ENCODE peak calls at places on chromosomes 12 and 14, in six cellular contexts. P is fibroblast of mammary gland; S is NCI-H146; H is glutamatergic neuron; V is NCI-H69; W is CD8-positive, alpha-beta memory T cell. O is an unnamed sample.

GRCh38 chr12:109134186-109134917 is 18.0 kb downstream of the ACACB start:
- DNase-seq in P (peak), S (no peak), H (peak), V (peak), W (no peak), O (no peak)

GRCh38 chr14:65261425-65261920 is 151.1 kb upstream of the FUT8 start:
- DNase-seq in P (peak), S (no peak), H (no peak), V (no peak), W (no peak), O (no peak)

GRCh38 chr12:55829967-55830600 is 697 bp upstream of the DNAJC14 start:
- DNase-seq in P (no peak), S (peak), H (peak), V (peak), W (peak), O (peak)

GRCh38 chr12:92466391-92467305 is 236.1 kb upstream of the PLEKHG7 start:
- DNase-seq in P (no peak), S (peak), H (no peak), V (peak), W (no peak), O (no peak)

GRCh38 chr12:39441963-39442894 is 691 bp downstream of the KIF21A start:
- DNase-seq in P (peak), S (peak), H (peak), V (peak), W (peak), O (peak)

GRCh38 chr12:54025507-54026393 is 2.5 kb upstream of the HOXC6 start:
- DNase-seq in P (peak), S (no peak), H (no peak), V (peak), W (no peak), O (no peak)

GRCh38 chr12:67735868-67736267 is 87.3 kb downstream of the DYRK2 start:
- DNase-seq in P (no peak), S (no peak), H (no peak), V (no peak), W (no peak), O (no peak)

GRCh38 chr14:56810850-56811595 is 744 bp upstream of the OTX2 start:
- DNase-seq in P (no peak), S (no peak), H (no peak), V (no peak), W (no peak), O (no peak)

GRCh38 chr14:100775831-100776591 is 49.3 kb downstream of the DLK1 start:
- DNase-seq in P (no peak), S (no peak), H (no peak), V (no peak), W (no peak), O (no peak)

GRCh38 chr12:130016194-130016593 is 112.4 kb upstream of the TMEM132D start:
- DNase-seq in P (no peak), S (no peak), H (no peak), V (no peak), W (no peak), O (no peak)

GRCh38 chr14:64421166-64421565 is 33.0 kb downstream of the MTHFD1 start:
- DNase-seq in P (peak), S (no peak), H (no peak), V (peak), W (no peak), O (no peak)

GRCh38 chr14:39265032-39265431 is 31.3 kb downstream of the MIA2 start:
- DNase-seq in P (peak), S (no peak), H (no peak), V (peak), W (no peak), O (no peak)

GRCh38 chr14:61267336-61267735 is 13.8 kb downstream of the TMEM30B start:
- DNase-seq in P (no peak), S (no peak), H (no peak), V (peak), W (no peak), O (no peak)

GRCh38 chr12:40446385-40446784 is 221.6 kb downstream of the LRRK2 start:
- DNase-seq in P (peak), S (peak), H (no peak), V (peak), W (no peak), O (no peak)

GRCh38 chr12:104677441-104678089 is 220.8 kb downstream of the CHST11 start:
- DNase-seq in P (no peak), S (no peak), H (no peak), V (no peak), W (no peak), O (no peak)

GRCh38 chr12:27534060-27534764 is 10.2 kb downstream of the PPFIBP1 start:
- DNase-seq in P (no peak), S (no peak), H (no peak), V (no peak), W (peak), O (peak)

GRCh38 chr14:61631044-61631692 is 64.1 kb upstream of the HIF1A start:
- DNase-seq in P (no peak), S (no peak), H (no peak), V (peak), W (no peak), O (no peak)

GRCh38 chr12:44347145-44347544 is 511.3 kb downstream of the TMEM117 start:
- DNase-seq in P (no peak), S (no peak), H (no peak), V (no peak), W (no peak), O (no peak)